ENCODE peak calls at places on chromosomes 13 and 19, in five cellular contexts. P is cardiac muscle cell; F is H1; Q is NT2/D1; M is CD8-positive, alpha-beta T cell. Y is an unnamed sample. For H3K9me3, the result is how much of the 10 kb centered on the place peaks cover.

GRCh38 chr13:99963832-99964339 is 7.7 kb downstream of the ZIC5 start:
- DNase-seq in P (no peak), F (no peak), Q (no peak), M (no peak), Y (no peak)

GRCh38 chr19:43775299-43775890 is 5.4 kb downstream of the KCNN4 start:
- DNase-seq in P (no peak), F (no peak), Q (no peak), M (no peak), Y (no peak)

GRCh38 chr13:49300716-49301589 is 53.2 kb downstream of the CDADC1 start:
- DNase-seq in P (peak), F (no peak), Q (peak), M (peak), Y (peak)

GRCh38 chr19:18340990-18341868 is 831 bp downstream of the PGPEP1 start:
- DNase-seq in P (peak), F (no peak), Q (no peak), M (peak), Y (peak)

GRCh38 chr19:21566073-21566472 is 60.7 kb downstream of the ZNF429 start:
- DNase-seq in P (no peak), F (no peak), Q (no peak), M (no peak), Y (no peak)

GRCh38 chr13:51905787-51906186 is 44.0 kb downstream of the CCDC70 start:
- DNase-seq in P (no peak), F (no peak), Q (no peak), M (peak), Y (no peak)

GRCh38 chr13:50222569-50223332 is 207.5 kb downstream of the KCNRG start:
- DNase-seq in P (peak), F (no peak), Q (no peak), M (no peak), Y (no peak)

GRCh38 chr13:40963927-40964326 is 55.2 kb downstream of the ELF1 start:
- DNase-seq in P (peak), F (no peak), Q (no peak), M (no peak), Y (no peak)

GRCh38 chr13:111485491-111486250 is 165.2 kb downstream of the TEX29 start:
- DNase-seq in P (no peak), F (no peak), Q (no peak), M (no peak), Y (no peak)

GRCh38 chr13:22517544-22517943 is 663.2 kb upstream of the SGCG start:
- DNase-seq in P (no peak), F (no peak), Q (peak), M (no peak), Y (no peak)

GRCh38 chr13:40341086-40341471 is 325.4 kb downstream of the FOXO1 start:
- DNase-seq in P (peak), F (no peak), Q (no peak), M (no peak), Y (no peak)

GRCh38 chr19:54729416-54730188 is 5.4 kb downstream of the KIR3DL3 start:
- DNase-seq in P (no peak), F (no peak), Q (no peak), M (no peak), Y (no peak)
- H3K9me3 ChIP-seq in P (under half), F (half or more), Q (under half), M (under half), Y (under half)

DNA sequence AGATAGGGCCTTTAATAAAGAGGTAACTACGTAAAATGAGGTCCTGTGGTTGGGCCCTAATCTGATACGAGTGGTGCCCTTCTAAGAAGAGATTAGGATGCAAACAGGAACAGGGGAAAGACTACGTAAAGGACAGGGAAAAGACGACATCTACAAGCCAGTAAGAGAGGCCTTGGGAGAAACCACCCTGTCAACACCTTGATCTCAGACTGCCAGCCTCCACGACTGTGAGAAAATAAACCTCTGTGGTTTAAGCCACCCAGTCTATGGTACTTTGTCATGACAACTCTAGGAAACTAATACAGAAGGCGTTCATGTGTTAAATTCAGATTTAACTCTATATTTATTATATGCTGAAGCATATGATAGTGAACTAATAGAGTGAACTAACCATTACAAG is 566.3 kb downstream of the UQCRFS1 start:
- DNase-seq in P (no peak), F (no peak), Q (no peak), M (no peak), Y (no peak)
- H3K9me3 ChIP-seq in P (under half), F (under half), Q (under half), M (under half), Y (under half)

GRCh38 chr13:113936166-113936565 is 37.7 kb downstream of the C13orf46 start:
- DNase-seq in P (no peak), F (no peak), Q (no peak), M (no peak), Y (no peak)
- H3K9me3 ChIP-seq in P (under half), F (under half), Q (under half), M (under half), Y (under half)

GRCh38 chr19:19710506-19710905 is 22.4 kb downstream of the ZNF14 start:
- DNase-seq in P (no peak), F (no peak), Q (no peak), M (no peak), Y (no peak)
- H3K9me3 ChIP-seq in P (under half), F (half or more), Q (half or more), M (half or more), Y (half or more)

GRCh38 chr19:9370747-9371619 is 8.2 kb downstream of the ZNF177 start:
- DNase-seq in P (no peak), F (no peak), Q (no peak), M (no peak), Y (no peak)
- H3K9me3 ChIP-seq in P (under half), F (under half), Q (under half), M (under half), Y (half or more)

DNA sequence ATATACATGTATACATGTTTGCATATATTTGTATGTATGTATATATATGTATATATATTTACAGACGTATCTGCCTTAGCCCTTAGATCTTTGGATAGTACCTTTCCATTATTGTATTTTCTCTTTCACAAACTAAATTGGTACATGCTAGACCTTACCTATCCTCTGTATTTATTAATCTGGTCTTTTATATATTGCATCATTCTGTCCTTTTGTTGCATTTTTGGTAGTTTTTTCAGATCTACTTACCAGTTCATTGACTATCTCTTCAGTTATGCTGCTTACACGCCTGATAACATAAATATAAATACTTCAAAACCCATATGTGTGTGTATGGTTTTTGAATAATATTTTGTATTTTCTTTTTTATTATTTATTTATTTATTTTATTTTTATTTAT is 11.7 kb downstream of the ZNF613 start:
- DNase-seq in P (no peak), F (no peak), Q (no peak), M (no peak), Y (no peak)
- H3K9me3 ChIP-seq in P (under half), F (half or more), Q (under half), M (under half), Y (under half)

DNA sequence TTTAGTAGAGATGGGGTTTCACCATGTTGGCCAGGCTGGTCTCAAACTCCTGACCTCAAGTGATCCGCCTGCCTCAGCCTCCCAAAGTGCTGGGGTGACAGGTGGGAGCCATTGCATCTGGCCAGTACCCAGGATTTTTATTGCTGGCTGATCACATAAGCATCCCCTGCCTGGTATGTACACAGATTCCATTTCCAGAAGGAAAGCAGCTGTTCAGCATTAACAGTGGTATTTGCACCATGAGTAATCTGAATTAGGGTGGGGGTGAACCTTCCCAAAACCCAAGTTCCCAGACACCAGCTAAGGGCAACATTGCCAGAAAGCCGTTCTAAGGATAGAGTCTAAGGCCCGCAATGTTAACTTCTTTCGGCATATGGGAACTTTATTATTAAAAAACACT is 7.3 kb downstream of the ZNF555 start:
- DNase-seq in P (no peak), F (no peak), Q (no peak), M (no peak), Y (no peak)
- H3K9me3 ChIP-seq in P (under half), F (half or more), Q (half or more), M (under half), Y (under half)

DNA sequence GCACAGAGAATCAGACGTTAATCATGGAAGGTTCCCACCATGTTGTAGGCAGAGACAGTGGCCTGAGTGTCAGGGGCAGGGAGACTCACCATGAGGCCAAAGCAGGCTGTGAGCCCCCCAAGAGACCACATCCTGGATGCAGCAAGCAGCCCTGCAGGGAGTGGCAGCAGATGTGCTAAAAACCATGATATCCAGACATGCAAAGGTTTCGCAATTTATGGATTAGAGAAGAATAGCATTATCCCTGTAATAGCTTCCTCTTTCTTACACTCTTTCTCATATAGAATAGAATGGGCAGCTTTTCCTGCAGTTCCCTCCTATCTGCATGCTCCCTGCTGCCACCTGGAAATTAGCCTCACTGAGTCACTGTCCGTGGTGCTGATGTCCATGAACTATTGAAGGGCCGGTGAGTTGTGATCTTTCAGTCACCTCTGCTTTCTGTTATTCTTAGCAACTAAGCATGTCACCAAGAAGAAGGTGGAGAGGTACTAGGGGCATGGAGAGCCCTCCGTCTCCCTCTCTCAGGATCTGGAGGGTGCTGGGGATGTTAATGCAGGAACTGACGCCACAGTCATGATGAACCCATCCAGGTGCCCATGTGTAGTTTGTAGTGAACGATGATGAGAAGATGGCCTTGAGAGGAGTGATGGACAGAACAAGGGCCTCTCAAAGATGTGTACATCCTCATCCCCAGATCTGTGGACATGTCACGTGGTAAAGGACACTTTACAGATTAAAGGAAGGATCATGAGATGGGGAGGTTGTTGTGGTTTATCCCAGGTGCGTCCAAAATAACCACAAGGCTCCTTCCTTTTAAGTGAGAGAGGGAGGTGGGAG is 9.9 kb downstream of the CEACAM4 start:
- DNase-seq in P (peak), F (no peak), Q (peak), M (peak), Y (peak)
- H3K9me3 ChIP-seq in P (under half), F (half or more), Q (under half), M (under half), Y (under half)

Y was measured in A673.